ENCODE peak calls at places on chromosomes 1 and 21, in five cellular contexts. L, B, D, C and H are unnamed samples. For H3K4me1, the result is how much of the 10 kb centered on the place peaks cover.

GRCh38 chr1:87600070-87600469 is 271.4 kb downstream of the LMO4 start:
- DNase-seq in L (no peak), B (no peak), D (no peak), C (no peak), H (no peak)

GRCh38 chr1:201206152-201206551 is 15.5 kb downstream of the IGFN1 start:
- DNase-seq in L (no peak), B (no peak), D (no peak), C (no peak), H (no peak)

GRCh38 chr1:94395231-94395630 is 23.0 kb upstream of the ABCD3 start:
- DNase-seq in L (no peak), B (no peak), D (no peak), C (no peak), H (no peak)

GRCh38 chr1:215987092-215987855 is 420.2 kb downstream of the KCTD3 start:
- DNase-seq in L (no peak), B (peak), D (no peak), C (no peak), H (no peak)

GRCh38 chr21:38223893-38224540 is 32.8 kb upstream of the KCNJ15 start:
- DNase-seq in L (peak), B (no peak), D (no peak), C (no peak), H (no peak)

GRCh38 chr1:174358344-174358743 is 89.4 kb upstream of the GPR52 start:
- DNase-seq in L (no peak), B (no peak), D (peak), C (no peak), H (no peak)

GRCh38 chr1:208093754-208094719 is 150.1 kb downstream of the PLXNA2 start:
- DNase-seq in L (peak), B (peak), D (peak), C (peak), H (peak)

GRCh38 chr1:208149776-208150514 is 94.2 kb downstream of the PLXNA2 start:
- DNase-seq in L (no peak), B (peak), D (no peak), C (no peak), H (no peak)

GRCh38 chr1:214548988-214549387 is 2.4 kb downstream of the PTPN14 start:
- DNase-seq in L (no peak), B (no peak), D (no peak), C (no peak), H (peak)

GRCh38 chr1:175188936-175189335 is 3.6 kb downstream of the KIAA0040 start:
- DNase-seq in L (no peak), B (no peak), D (peak), C (no peak), H (no peak)

GRCh38 chr1:228099331-228099732 is 3.8 kb downstream of the C1orf35 start:
- DNase-seq in L (no peak), B (no peak), D (peak), C (no peak), H (no peak)

GRCh38 chr1:227273557-227273956 is 44.7 kb downstream of the CDC42BPA start:
- DNase-seq in L (no peak), B (peak), D (peak), C (no peak), H (peak)

GRCh38 chr1:20164694-20165202 is 21.1 kb upstream of the UBXN10 start:
- DNase-seq in L (no peak), B (no peak), D (no peak), C (no peak), H (no peak)

GRCh38 chr1:21933397-21934248 is 3.5 kb downstream of the HSPG2 start:
- DNase-seq in L (no peak), B (no peak), D (no peak), C (no peak), H (peak)

GRCh38 chr1:186859995-186860394 is 31.2 kb downstream of the PLA2G4A start:
- DNase-seq in L (no peak), B (no peak), D (no peak), C (no peak), H (no peak)

GRCh38 chr1:38026592-38027200 is 14.2 kb downstream of the UTP11 start:
- DNase-seq in L (no peak), B (no peak), D (peak), C (peak), H (peak)

GRCh38 chr1:39698568-39698967 is 7.3 kb upstream of the HPCAL4 start:
- DNase-seq in L (no peak), B (no peak), D (no peak), C (no peak), H (no peak)

GRCh38 chr21:43195131-43196021 is 26.6 kb downstream of the CRYAA start:
- DNase-seq in L (no peak), B (no peak), D (no peak), C (no peak), H (no peak)

GRCh38 chr1:164768045-164768402 is 209.0 kb downstream of the PBX1 start:
- DNase-seq in L (no peak), B (no peak), D (no peak), C (no peak), H (no peak)

GRCh38 chr1:2974701-2975301 is 46.5 kb upstream of the ACTRT2 start:
- DNase-seq in L (no peak), B (no peak), D (no peak), C (no peak), H (no peak)

GRCh38 chr1:153616885-153617428 is 832 bp upstream of the S100A14 start:
- DNase-seq in L (no peak), B (no peak), D (no peak), C (no peak), H (no peak)

GRCh38 chr21:39660596-39660995 is 47.9 kb downstream of the B3GALT5 start:
- DNase-seq in L (no peak), B (no peak), D (no peak), C (peak), H (peak)

GRCh38 chr1:156766288-156767100 is 841 bp upstream of the PRCC start:
- DNase-seq in L (no peak), B (no peak), D (no peak), C (no peak), H (no peak)

GRCh38 chr1:220825819-220826551 is 39.3 kb downstream of the MTARC1 start:
- DNase-seq in L (no peak), B (no peak), D (no peak), C (no peak), H (peak)

GRCh38 chr1:18458751-18459133 is 22.0 kb upstream of the KLHDC7A start:
- DNase-seq in L (no peak), B (no peak), D (no peak), C (no peak), H (no peak)

GRCh38 chr1:153344718-153345025 is 4.0 kb downstream of the PGLYRP4 start:
- DNase-seq in L (peak), B (no peak), D (no peak), C (no peak), H (no peak)

GRCh38 chr1:219958875-219959417 is 30.6 kb upstream of the SLC30A10 start:
- DNase-seq in L (no peak), B (no peak), D (no peak), C (no peak), H (no peak)

GRCh38 chr1:10734900-10735602 is 61.4 kb downstream of the CASZ1 start:
- DNase-seq in L (no peak), B (no peak), D (no peak), C (no peak), H (no peak)

GRCh38 chr1:160575112-160575664 is 4.1 kb downstream of the CD84 start:
- DNase-seq in L (no peak), B (no peak), D (peak), C (no peak), H (no peak)

GRCh38 chr1:10691740-10692125 is 104.7 kb downstream of the CASZ1 start:
- DNase-seq in L (no peak), B (no peak), D (no peak), C (no peak), H (no peak)

GRCh38 chr21:20004353-20004752 is 993.9 kb upstream of the NCAM2 start:
- DNase-seq in L (no peak), B (no peak), D (no peak), C (no peak), H (peak)

GRCh38 chr1:15941899-15942660 is 33.8 kb downstream of the ZBTB17 start:
- DNase-seq in L (no peak), B (no peak), D (no peak), C (no peak), H (no peak)

GRCh38 chr1:152786077-152786476 is at the start of gene LCE1E:
- DNase-seq in L (no peak), B (no peak), D (no peak), C (no peak), H (no peak)

GRCh38 chr1:236523704-236524141 is at the start of gene LGALS8:
- DNase-seq in L (peak), B (peak), D (peak), C (peak), H (peak)

DNA sequence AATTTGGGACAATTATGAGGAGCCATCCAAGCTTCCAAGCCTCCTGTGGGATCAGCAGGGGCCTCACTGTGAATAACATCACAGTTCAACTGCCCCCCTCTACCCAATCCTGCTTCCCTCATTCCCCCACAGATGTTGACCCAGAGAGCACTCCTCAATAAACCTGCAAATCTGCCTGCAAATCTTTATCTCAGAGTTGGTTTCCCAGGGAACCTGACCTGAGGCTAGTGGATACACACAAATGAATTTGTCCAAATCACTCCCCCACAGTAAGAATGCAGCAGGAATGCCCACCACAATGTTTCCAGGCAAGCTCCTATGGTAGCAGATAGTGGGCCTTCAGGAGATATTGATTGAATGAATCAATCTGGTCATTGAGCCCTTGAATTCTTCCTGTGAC is 56.4 kb upstream of the HIVEP3 start:
- DNase-seq in L (no peak), B (no peak), D (no peak), C (no peak), H (no peak)
- H3K4me1 ChIP-seq in L (under half), B (under half), D (under half), C (under half), H (under half)

GRCh38 chr1:229254910-229255541 is 15.9 kb upstream of the RAB4A start:
- DNase-seq in L (no peak), B (peak), D (no peak), C (no peak), H (no peak)
- TF ChIP-seq JUN in L (no peak), B (no peak), D (no peak), C (no peak), H (no peak)

DNA sequence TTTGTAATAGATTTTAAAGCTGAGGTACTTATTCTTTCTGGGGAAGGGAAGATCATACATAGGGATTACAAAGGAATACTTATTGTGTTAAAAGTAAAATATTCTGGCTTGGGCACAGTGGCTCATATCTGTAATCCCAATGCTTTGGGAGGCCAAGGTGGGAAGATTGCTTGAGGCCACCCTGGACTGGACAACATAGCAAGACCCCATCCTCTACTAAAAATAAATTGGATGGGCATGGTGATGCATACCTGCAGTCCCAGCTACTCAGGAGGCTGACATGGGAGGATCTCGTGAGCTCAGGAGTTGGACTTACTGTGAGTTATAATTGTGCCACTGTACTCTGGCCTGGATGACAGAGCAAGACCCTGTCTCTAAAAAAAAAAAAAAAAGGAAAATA is 27.6 kb downstream of the GABPB2 start:
- DNase-seq in L (no peak), B (no peak), D (no peak), C (no peak), H (no peak)
- H3K27ac ChIP-seq in L (no peak), B (no peak), D (no peak), C (no peak), H (no peak)

GRCh38 chr1:178572604-178573003 is 59.7 kb downstream of the TEX35 start:
- DNase-seq in L (no peak), B (no peak), D (no peak), C (no peak), H (no peak)
- H3K4me1 ChIP-seq in L (under half), B (under half), D (under half), C (under half), H (under half)